ENCODE peak calls at places on chromosomes 5 and 9, in seven cellular contexts. F is effector memory CD4-positive, alpha-beta T cell; A is RWPE2; U is Calu3; L is right lobe of liver; Z is GDM1; J is NCI-H2029. D is an unnamed sample.

GRCh38 chr9:128394404-128395168 is 23.4 kb downstream of the URM1 start:
- DNase-seq in F (no peak), A (no peak), U (no peak), L (no peak), Z (no peak), J (no peak), D (no peak)

GRCh38 chr5:140358738-140359310 is 1.2 kb upstream of the SLC4A9 start:
- DNase-seq in F (no peak), A (no peak), U (peak; percentile 67), L (no peak), Z (no peak), J (no peak), D (peak; percentile 57)

GRCh38 chr5:98989723-98990122 is 60.9 kb upstream of the CHD1 start:
- DNase-seq in F (no peak), A (no peak), U (no peak), L (no peak), Z (peak; percentile 66), J (no peak), D (no peak)

GRCh38 chr5:98775246-98775961 is 1.9 kb downstream of the RGMB start:
- DNase-seq in F (no peak), A (no peak), U (no peak), L (no peak), Z (no peak), J (no peak), D (no peak)

GRCh38 chr5:82164109-82164956 is 113.8 kb downstream of the RPS23 start:
- DNase-seq in F (no peak), A (no peak), U (peak; percentile 20), L (no peak), Z (no peak), J (no peak), D (no peak)

GRCh38 chr9:136625101-136626065 is 37.3 kb upstream of the EGFL7 start:
- DNase-seq in F (no peak), A (no peak), U (peak; percentile 37), L (peak; percentile 94), Z (no peak), J (no peak), D (no peak)

GRCh38 chr5:172456076-172456800 is 1.9 kb upstream of the SH3PXD2B start:
- DNase-seq in F (no peak), A (peak; percentile 50), U (no peak), L (no peak), Z (no peak), J (no peak), D (no peak)

GRCh38 chr9:78692871-78693270 is 395.9 kb downstream of the PSAT1 start:
- DNase-seq in F (no peak), A (no peak), U (no peak), L (no peak), Z (no peak), J (no peak), D (peak; percentile 15)

GRCh38 chr9:131758972-131759647 is 19.2 kb upstream of the RAPGEF1 start:
- DNase-seq in F (no peak), A (no peak), U (no peak), L (no peak), Z (no peak), J (no peak), D (no peak)

GRCh38 chr5:10248378-10249260 is 1.1 kb downstream of the ATPSCKMT start:
- DNase-seq in F (no peak), A (no peak), U (no peak), L (no peak), Z (no peak), J (no peak), D (no peak)

GRCh38 chr9:27426717-27427645 is 97.1 kb upstream of the IFNK start:
- DNase-seq in F (no peak), A (peak; percentile 69), U (peak; percentile 44), L (no peak), Z (no peak), J (no peak), D (peak; percentile 95)

GRCh38 chr5:16574789-16575785 is 41.7 kb downstream of the RETREG1 start:
- DNase-seq in F (no peak), A (no peak), U (no peak), L (peak; percentile 85), Z (no peak), J (no peak), D (no peak)

GRCh38 chr9:130242270-130243014 is 23.1 kb upstream of the HMCN2 start:
- DNase-seq in F (no peak), A (no peak), U (no peak), L (peak; percentile 92), Z (no peak), J (no peak), D (no peak)

GRCh38 chr5:132812949-132813598 is at the start of gene SOWAHA:
- DNase-seq in F (no peak), A (no peak), U (peak; percentile 46), L (no peak), Z (no peak), J (peak; percentile 36), D (no peak)

GRCh38 chr5:149125386-149125891 is 15.9 kb upstream of the ABLIM3 start:
- DNase-seq in F (no peak), A (no peak), U (peak; percentile 76), L (no peak), Z (no peak), J (no peak), D (peak; percentile 84)

GRCh38 chr5:96279796-96280542 is 153.1 kb downstream of the PCSK1 start:
- DNase-seq in F (no peak), A (no peak), U (no peak), L (no peak), Z (no peak), J (no peak), D (peak; percentile 38)

GRCh38 chr5:135376961-135377621 is 21.9 kb downstream of the MACROH2A1 start:
- DNase-seq in F (no peak), A (no peak), U (no peak), L (no peak), Z (peak; percentile 75), J (no peak), D (no peak)

GRCh38 chr5:156815988-156816599 is 34.0 kb upstream of the PPP1R2B start:
- DNase-seq in F (no peak), A (no peak), U (peak; percentile 64), L (no peak), Z (no peak), J (no peak), D (peak; percentile 53)

GRCh38 chr5:158463188-158463587 is 604.2 kb upstream of the CLINT1 start:
- DNase-seq in F (no peak), A (no peak), U (no peak), L (no peak), Z (no peak), J (no peak), D (no peak)

GRCh38 chr9:1231998-1232919 is 182.1 kb downstream of the DMRT2 start:
- DNase-seq in F (no peak), A (no peak), U (no peak), L (peak; percentile 74), Z (no peak), J (no peak), D (peak; percentile 50)

GRCh38 chr9:131043646-131044045 is 34.7 kb downstream of the LAMC3 start:
- DNase-seq in F (no peak), A (no peak), U (no peak), L (no peak), Z (no peak), J (no peak), D (no peak)

GRCh38 chr5:132094393-132095076 is 20.9 kb downstream of the CSF2 start:
- DNase-seq in F (no peak), A (peak; percentile 94), U (peak; percentile 61), L (no peak), Z (no peak), J (no peak), D (peak; percentile 90)

GRCh38 chr9:108553111-108553635 is 302.6 kb downstream of the ACTL7B start:
- DNase-seq in F (no peak), A (no peak), U (no peak), L (no peak), Z (no peak), J (no peak), D (no peak)

GRCh38 chr9:138077126-138077525 is 199.5 kb downstream of the CACNA1B start:
- DNase-seq in F (no peak), A (peak; percentile 46), U (no peak), L (peak; percentile 37), Z (no peak), J (no peak), D (no peak)

GRCh38 chr5:56922922-56923321 is 13.5 kb downstream of the SETD9 start:
- DNase-seq in F (no peak), A (no peak), U (no peak), L (no peak), Z (no peak), J (no peak), D (no peak)

GRCh38 chr9:89899476-89900047 is 294.8 kb downstream of the GADD45G start:
- DNase-seq in F (no peak), A (no peak), U (no peak), L (no peak), Z (no peak), J (no peak), D (peak; percentile 58)

GRCh38 chr5:20276959-20277263 is 288.9 kb upstream of the CDH18 start:
- DNase-seq in F (no peak), A (no peak), U (no peak), L (no peak), Z (no peak), J (no peak), D (no peak)